ENCODE peak calls at places on chromosomes 7 and 10, in six cellular contexts. One of them, this sample, is unnamed.

GRCh38 chr10:98097611-98098010 is 36.8 kb upstream of the R3HCC1L start:
- DNase-seq in A549: no peak
- DNase-seq in HEK293T: peak; percentile 34
- DNase-seq in RPMI8226: no peak
- DNase-seq in NT2/D1: no peak
- DNase-seq in astrocyte: no peak
- DNase-seq in this sample: no peak

GRCh38 chr7:104231054-104232046 is 23.5 kb upstream of the ORC5 start:
- DNase-seq in astrocyte: peak; percentile 31
- DNase-seq in RPMI8226: peak; percentile 63
- DNase-seq in HEK293T: peak; percentile 71
- DNase-seq in NT2/D1: peak; percentile 43
- DNase-seq in A549: peak; percentile 56
- DNase-seq in this sample: peak; percentile 75

GRCh38 chr7:129168219-129168991 is 20.0 kb upstream of the SMO start:
- DNase-seq in A549: no peak
- DNase-seq in astrocyte: no peak
- DNase-seq in HEK293T: no peak
- DNase-seq in RPMI8226: no peak
- DNase-seq in NT2/D1: no peak
- DNase-seq in this sample: no peak

GRCh38 chr10:131212763-131213325 is 98.7 kb downstream of the TCERG1L start:
- DNase-seq in A549: no peak
- DNase-seq in RPMI8226: no peak
- DNase-seq in NT2/D1: no peak
- DNase-seq in astrocyte: no peak
- DNase-seq in HEK293T: no peak
- DNase-seq in this sample: no peak

GRCh38 chr7:134804351-134804750 is 24.9 kb downstream of the CALD1 start:
- DNase-seq in astrocyte: peak; percentile 67
- DNase-seq in NT2/D1: no peak
- DNase-seq in A549: no peak
- DNase-seq in HEK293T: no peak
- DNase-seq in RPMI8226: no peak
- DNase-seq in this sample: no peak

GRCh38 chr7:46071601-46072000 is 150.5 kb upstream of the IGFBP3 start:
- DNase-seq in A549: no peak
- DNase-seq in NT2/D1: no peak
- DNase-seq in HEK293T: no peak
- DNase-seq in RPMI8226: no peak
- DNase-seq in astrocyte: peak; percentile 75
- DNase-seq in this sample: no peak

GRCh38 chr7:151276651-151277590 is 28.4 kb upstream of the SMARCD3 start:
- DNase-seq in A549: peak; percentile 66
- DNase-seq in astrocyte: peak; percentile 65
- DNase-seq in RPMI8226: peak; percentile 74
- DNase-seq in NT2/D1: peak; percentile 46
- DNase-seq in HEK293T: peak; percentile 96
- DNase-seq in this sample: peak; percentile 75

GRCh38 chr10:13890617-13891541 is 304.1 kb downstream of the PRPF18 start:
- DNase-seq in astrocyte: peak; percentile 51
- DNase-seq in A549: no peak
- DNase-seq in NT2/D1: no peak
- DNase-seq in HEK293T: no peak
- DNase-seq in RPMI8226: no peak
- DNase-seq in this sample: no peak

GRCh38 chr7:36969376-36969775 is 245.1 kb upstream of the AOAH start:
- DNase-seq in astrocyte: no peak
- DNase-seq in NT2/D1: no peak
- DNase-seq in HEK293T: no peak
- DNase-seq in A549: no peak
- DNase-seq in RPMI8226: no peak
- DNase-seq in this sample: no peak

GRCh38 chr7:149317986-149318672 is 56.1 kb downstream of the ZNF783 start:
- DNase-seq in RPMI8226: no peak
- DNase-seq in NT2/D1: no peak
- DNase-seq in HEK293T: peak; percentile 55
- DNase-seq in astrocyte: no peak
- DNase-seq in A549: peak; percentile 56
- DNase-seq in this sample: peak; percentile 29

This sample was measured in NAMALWA.